ENCODE peak calls at places on chromosomes 2 and 18, in five cellular contexts. D is HTR-8/SVneo; I is bronchial epithelial cell; G is Ammon's horn; T is stimulated activated naive B cell treated with anti-CD40 and anti-IgM and Interleukin-4, amounts not matched to agents 10 μg/mL and 1 μg/mL and 100 μg/mL, for 72 hours. R is an unnamed sample.

GRCh38 chr2:224145751-224146355 is 106.8 kb upstream of the SERPINE2 start:
- DNase-seq in D (peak), I (peak), G (no peak), T (no peak), R (no peak)

GRCh38 chr18:55588001-55588875 is at the start of gene TCF4:
- DNase-seq in D (peak), I (peak), G (peak), T (peak), R (no peak)

GRCh38 chr2:19460761-19461160 is 102.3 kb upstream of the OSR1 start:
- DNase-seq in D (no peak), I (no peak), G (no peak), T (no peak), R (no peak)

GRCh38 chr2:195092341-195092740 is 564.7 kb upstream of the SLC39A10 start:
- DNase-seq in D (no peak), I (no peak), G (no peak), T (no peak), R (no peak)

GRCh38 chr2:30072250-30072842 is 74.5 kb upstream of the YPEL5 start:
- DNase-seq in D (peak), I (peak), G (peak), T (peak), R (peak)

GRCh38 chr2:45699032-45699658 is 47.7 kb downstream of the PRKCE start:
- DNase-seq in D (peak), I (peak), G (no peak), T (peak), R (no peak)

GRCh38 chr2:26709323-26710110 is 17.0 kb downstream of the KCNK3 start:
- DNase-seq in D (no peak), I (no peak), G (no peak), T (no peak), R (no peak)

GRCh38 chr2:95030496-95030895 is 5.0 kb downstream of the MAL start:
- DNase-seq in D (no peak), I (no peak), G (no peak), T (no peak), R (no peak)

GRCh38 chr2:136255648-136256461 is 137.9 kb upstream of the CXCR4 start:
- DNase-seq in D (no peak), I (no peak), G (no peak), T (peak), R (no peak)

GRCh38 chr18:68803371-68803770 is 5.5 kb downstream of the CCDC102B start:
- DNase-seq in D (no peak), I (no peak), G (no peak), T (no peak), R (no peak)

GRCh38 chr2:97662386-97662894 is 1.4 kb downstream of the ACTR1B start:
- DNase-seq in D (no peak), I (no peak), G (no peak), T (no peak), R (no peak)

GRCh38 chr2:238938460-238939055 is 90.7 kb downstream of the TWIST2 start:
- DNase-seq in D (no peak), I (no peak), G (no peak), T (no peak), R (no peak)

GRCh38 chr2:49928541-49928940 is 774.2 kb upstream of the FSHR start:
- DNase-seq in D (no peak), I (no peak), G (no peak), T (no peak), R (no peak)

GRCh38 chr2:213710164-213710563 is 425.9 kb downstream of the SPAG16 start:
- DNase-seq in D (no peak), I (no peak), G (no peak), T (no peak), R (no peak)

GRCh38 chr2:43806719-43807031 is 32.0 kb downstream of the ABCG5 start:
- DNase-seq in D (no peak), I (no peak), G (no peak), T (no peak), R (no peak)

GRCh38 chr2:96112501-96113366 is 3.6 kb downstream of the ADRA2B start:
- DNase-seq in D (no peak), I (no peak), G (no peak), T (no peak), R (no peak)

GRCh38 chr2:216829533-216829932 is 30.3 kb downstream of the TNP1 start:
- DNase-seq in D (peak), I (peak), G (no peak), T (no peak), R (no peak)

GRCh38 chr2:112812318-112813042 is 24.1 kb downstream of the IL1B start:
- DNase-seq in D (peak), I (peak), G (no peak), T (no peak), R (no peak)

GRCh38 chr2:201754683-201755415 is 25.9 kb downstream of the ALS2 start:
- DNase-seq in D (no peak), I (peak), G (peak), T (no peak), R (no peak)

GRCh38 chr2:230972046-230972445 is 23.9 kb upstream of the SPATA3 start:
- DNase-seq in D (no peak), I (no peak), G (no peak), T (no peak), R (no peak)